ENCODE peak calls at places on chromosomes 13 and 19, in seven cellular contexts. T is vagina, L is WERI-Rb-1, D is HepG2, P is heart left ventricle, Y is colonic mucosa, J is left lung. R is an unnamed sample. For H3K9me3, the result is how much of the 10 kb centered on the place peaks cover.

GRCh38 chr13:52786747-52787146 is 47.1 kb upstream of the CNMD start:
- DNase-seq in T (no peak), L (no peak), D (no peak), P (no peak), Y (no peak), J (no peak), R (peak)

GRCh38 chr13:93225610-93226009 is 997 bp upstream of the GPC6 start:
- DNase-seq in T (no peak), L (no peak), D (no peak), P (no peak), Y (no peak), J (no peak), R (no peak)

GRCh38 chr19:43290568-43291359 is 21.4 kb upstream of the PSG9 start:
- DNase-seq in T (no peak), L (peak), D (no peak), P (no peak), Y (no peak), J (no peak), R (no peak)

GRCh38 chr13:98794498-98794897 is 42.0 kb upstream of the SLC15A1 start:
- DNase-seq in T (no peak), L (no peak), D (no peak), P (peak), Y (no peak), J (no peak), R (no peak)

GRCh38 chr13:44768775-44769578 is 192.8 kb upstream of the TSC22D1 start:
- DNase-seq in T (no peak), L (no peak), D (no peak), P (no peak), Y (no peak), J (no peak), R (no peak)

GRCh38 chr13:51729853-51730553 is 74.0 kb downstream of the DHRS12 start:
- DNase-seq in T (no peak), L (no peak), D (peak), P (no peak), Y (no peak), J (no peak), R (peak)

GRCh38 chr13:110546389-110546788 is 15.1 kb downstream of the RAB20 start:
- DNase-seq in T (no peak), L (no peak), D (no peak), P (no peak), Y (no peak), J (no peak), R (no peak)

GRCh38 chr19:48635263-48635965 is 1.8 kb downstream of the DBP start:
- DNase-seq in T (peak), L (peak), D (no peak), P (peak), Y (peak), J (peak), R (peak)

GRCh38 chr19:46776927-46777911 is 11.2 kb downstream of the SLC1A5 start:
- DNase-seq in T (no peak), L (peak), D (no peak), P (no peak), Y (no peak), J (no peak), R (no peak)

GRCh38 chr13:106570354-106570822 is 2.5 kb upstream of the ARGLU1 start:
- DNase-seq in T (no peak), L (peak), D (no peak), P (peak), Y (peak), J (peak), R (peak)

GRCh38 chr13:41059466-41059865 is 1.8 kb upstream of the WBP4 start:
- DNase-seq in T (no peak), L (no peak), D (no peak), P (no peak), Y (no peak), J (no peak), R (no peak)

GRCh38 chr13:105908581-105908980 is 626.9 kb downstream of the EFNB2 start:
- DNase-seq in T (no peak), L (no peak), D (no peak), P (no peak), Y (no peak), J (no peak), R (no peak)

GRCh38 chr19:4686700-4687099 is 16.6 kb upstream of the MYDGF start:
- DNase-seq in T (no peak), L (no peak), D (no peak), P (no peak), Y (no peak), J (no peak), R (no peak)

GRCh38 chr13:96214804-96215445 is 125.0 kb downstream of the HS6ST3 start:
- DNase-seq in T (no peak), L (no peak), D (no peak), P (no peak), Y (no peak), J (no peak), R (peak)

GRCh38 chr13:30978981-30979956 is 46.8 kb downstream of the TEX26 start:
- DNase-seq in T (no peak), L (peak), D (peak), P (no peak), Y (peak), J (no peak), R (no peak)

GRCh38 chr13:43653980-43654379 is 132.8 kb downstream of the ENOX1 start:
- DNase-seq in T (no peak), L (no peak), D (no peak), P (no peak), Y (no peak), J (no peak), R (no peak)

GRCh38 chr13:68551701-68552522 is 1321.8 kb upstream of the PCDH9 start:
- DNase-seq in T (no peak), L (no peak), D (no peak), P (no peak), Y (no peak), J (no peak), R (no peak)

GRCh38 chr19:44111910-44112463 is 1.2 kb upstream of the ZNF225 start:
- DNase-seq in T (no peak), L (peak), D (no peak), P (no peak), Y (no peak), J (no peak), R (no peak)

GRCh38 chr13:100381595-100382224 is 206.9 kb downstream of the GGACT start:
- DNase-seq in T (no peak), L (no peak), D (no peak), P (no peak), Y (no peak), J (no peak), R (peak)

GRCh38 chr19:39237200-39238184 is 7.3 kb downstream of the IFNL3 start:
- DNase-seq in T (no peak), L (peak), D (peak), P (no peak), Y (peak), J (peak), R (no peak)

GRCh38 chr19:28656644-28657043 is 556.3 kb downstream of the UQCRFS1 start:
- DNase-seq in T (no peak), L (no peak), D (no peak), P (no peak), Y (no peak), J (no peak), R (no peak)

GRCh38 chr13:75566658-75567057 is 17.1 kb downstream of the UCHL3 start:
- DNase-seq in T (no peak), L (no peak), D (peak), P (no peak), Y (no peak), J (no peak), R (no peak)

GRCh38 chr19:1574763-1575162 is 6.6 kb upstream of the MEX3D start:
- DNase-seq in T (no peak), L (no peak), D (no peak), P (no peak), Y (no peak), J (no peak), R (no peak)

GRCh38 chr13:39414339-39414738 is 188.7 kb downstream of the LHFPL6 start:
- DNase-seq in T (no peak), L (no peak), D (no peak), P (no peak), Y (no peak), J (no peak), R (no peak)

GRCh38 chr19:21751379-21751778 is 16.0 kb downstream of the ZNF100 start:
- DNase-seq in T (no peak), L (no peak), D (peak), P (no peak), Y (no peak), J (no peak), R (no peak)

GRCh38 chr13:33610471-33611015 is 207.4 kb upstream of the RFC3 start:
- DNase-seq in T (no peak), L (peak), D (peak), P (peak), Y (peak), J (no peak), R (peak)

GRCh38 chr13:35672611-35673010 is 196.1 kb upstream of the MAB21L1 start:
- DNase-seq in T (no peak), L (peak), D (no peak), P (no peak), Y (no peak), J (no peak), R (no peak)

GRCh38 chr19:35249146-35249847 is 495 bp downstream of the LSR start:
- DNase-seq in T (peak), L (peak), D (no peak), P (peak), Y (peak), J (peak), R (no peak)

GRCh38 chr13:93169980-93170379 is 56.6 kb upstream of the GPC6 start:
- DNase-seq in T (no peak), L (no peak), D (peak), P (no peak), Y (no peak), J (no peak), R (no peak)

GRCh38 chr13:46553521-46553885 is 533 bp downstream of the LRCH1 start:
- DNase-seq in T (no peak), L (no peak), D (no peak), P (peak), Y (peak), J (no peak), R (peak)

GRCh38 chr13:71625183-71625582 is 241.8 kb downstream of the DACH1 start:
- DNase-seq in T (no peak), L (no peak), D (no peak), P (no peak), Y (no peak), J (no peak), R (no peak)

GRCh38 chr13:33328691-33329090 is 43.1 kb upstream of the STARD13 start:
- DNase-seq in T (no peak), L (no peak), D (no peak), P (no peak), Y (no peak), J (no peak), R (no peak)

GRCh38 chr19:39405930-39406655 is 554 bp upstream of the ZFP36 start:
- DNase-seq in T (peak), L (peak), D (no peak), P (no peak), Y (peak), J (no peak), R (no peak)

GRCh38 chr13:50386527-50387123 is 371.4 kb downstream of the KCNRG start:
- DNase-seq in T (no peak), L (peak), D (no peak), P (no peak), Y (no peak), J (no peak), R (peak)

GRCh38 chr19:18226956-18227780 is 930 bp upstream of the PDE4C start:
- DNase-seq in T (no peak), L (no peak), D (no peak), P (no peak), Y (no peak), J (no peak), R (no peak)

GRCh38 chr19:30074741-30075460 is 132.9 kb downstream of the URI1 start:
- DNase-seq in T (no peak), L (no peak), D (no peak), P (no peak), Y (no peak), J (no peak), R (peak)

GRCh38 chr13:112601351-112601750 is 13.4 kb upstream of the TUBGCP3 start:
- DNase-seq in T (no peak), L (peak), D (no peak), P (no peak), Y (no peak), J (no peak), R (no peak)

DNA sequence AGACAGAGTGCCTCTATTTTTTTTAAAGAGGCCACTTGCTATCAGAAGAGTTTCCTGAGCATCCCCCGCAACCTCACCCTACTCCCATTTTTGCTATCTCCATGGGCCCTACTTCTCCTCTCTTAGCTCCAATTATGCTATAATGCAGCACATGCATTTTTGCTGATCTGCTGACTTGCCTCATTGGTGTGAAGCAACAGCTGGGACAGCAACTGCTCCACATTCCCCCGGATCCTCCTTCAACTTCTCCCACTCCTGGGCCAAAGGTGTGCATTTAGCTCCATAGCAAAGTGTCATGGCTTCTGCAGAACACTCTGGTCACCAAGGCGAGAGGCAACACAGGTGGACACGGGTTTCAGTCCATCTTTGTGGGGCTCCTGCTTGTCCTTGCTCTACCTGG is 56.7 kb upstream of the USP29 start:
- DNase-seq in T (no peak), L (no peak), D (no peak), P (no peak), Y (no peak), J (no peak), R (no peak)
- H3K9me3 ChIP-seq in T (under half), L (under half), D (under half), P (under half), Y (under half), J (under half), R (under half)

DNA sequence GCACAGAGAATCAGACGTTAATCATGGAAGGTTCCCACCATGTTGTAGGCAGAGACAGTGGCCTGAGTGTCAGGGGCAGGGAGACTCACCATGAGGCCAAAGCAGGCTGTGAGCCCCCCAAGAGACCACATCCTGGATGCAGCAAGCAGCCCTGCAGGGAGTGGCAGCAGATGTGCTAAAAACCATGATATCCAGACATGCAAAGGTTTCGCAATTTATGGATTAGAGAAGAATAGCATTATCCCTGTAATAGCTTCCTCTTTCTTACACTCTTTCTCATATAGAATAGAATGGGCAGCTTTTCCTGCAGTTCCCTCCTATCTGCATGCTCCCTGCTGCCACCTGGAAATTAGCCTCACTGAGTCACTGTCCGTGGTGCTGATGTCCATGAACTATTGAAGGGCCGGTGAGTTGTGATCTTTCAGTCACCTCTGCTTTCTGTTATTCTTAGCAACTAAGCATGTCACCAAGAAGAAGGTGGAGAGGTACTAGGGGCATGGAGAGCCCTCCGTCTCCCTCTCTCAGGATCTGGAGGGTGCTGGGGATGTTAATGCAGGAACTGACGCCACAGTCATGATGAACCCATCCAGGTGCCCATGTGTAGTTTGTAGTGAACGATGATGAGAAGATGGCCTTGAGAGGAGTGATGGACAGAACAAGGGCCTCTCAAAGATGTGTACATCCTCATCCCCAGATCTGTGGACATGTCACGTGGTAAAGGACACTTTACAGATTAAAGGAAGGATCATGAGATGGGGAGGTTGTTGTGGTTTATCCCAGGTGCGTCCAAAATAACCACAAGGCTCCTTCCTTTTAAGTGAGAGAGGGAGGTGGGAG is 9.9 kb downstream of the CEACAM4 start:
- DNase-seq in T (peak), L (no peak), D (peak), P (peak), Y (no peak), J (no peak), R (peak)
- H3K9me3 ChIP-seq in T (under half), L (under half), D (under half), P (under half), Y (under half), J (under half), R (under half)

DNA sequence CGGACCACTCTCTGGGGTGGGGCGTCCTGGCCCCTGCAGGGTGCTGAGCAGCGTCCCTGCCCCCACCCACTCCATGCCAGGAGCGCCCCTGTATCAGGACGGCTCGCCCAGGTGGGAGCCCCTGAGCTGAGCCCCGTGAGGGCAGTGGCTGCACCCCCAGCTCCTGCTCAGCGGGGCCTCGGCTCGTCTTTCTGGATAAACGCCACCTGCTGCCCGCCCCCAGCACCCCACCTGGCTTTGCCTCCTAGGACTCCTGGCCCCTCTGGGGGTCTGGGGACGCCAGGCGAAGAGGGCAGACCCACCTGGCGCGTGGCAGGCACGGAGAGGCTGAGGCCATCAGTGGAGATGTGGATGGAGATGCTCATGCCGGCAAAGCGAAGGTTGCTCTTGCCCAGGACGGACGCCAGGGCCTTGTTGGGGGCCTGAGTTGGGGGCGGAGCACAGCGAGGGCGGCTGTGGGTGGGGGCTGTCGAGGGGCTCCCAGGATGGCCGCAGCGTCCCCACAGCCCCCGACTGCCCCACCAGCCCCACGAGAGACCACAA is 22.3 kb downstream of the SHC2 start:
- DNase-seq in T (no peak), L (no peak), D (no peak), P (no peak), Y (no peak), J (peak), R (no peak)
- H3K9me3 ChIP-seq in T (under half), L (under half), D (under half), P (under half), Y (under half), J (under half), R (under half)

GRCh38 chr19:12526542-12526941 is 24.7 kb downstream of the ZNF564 start:
- DNase-seq in T (no peak), L (no peak), D (no peak), P (no peak), Y (no peak), J (no peak), R (no peak)
- H3K9me3 ChIP-seq in T (half or more), L (half or more), D (half or more), P (half or more), Y (under half), J (under half), R (half or more)

DNA sequence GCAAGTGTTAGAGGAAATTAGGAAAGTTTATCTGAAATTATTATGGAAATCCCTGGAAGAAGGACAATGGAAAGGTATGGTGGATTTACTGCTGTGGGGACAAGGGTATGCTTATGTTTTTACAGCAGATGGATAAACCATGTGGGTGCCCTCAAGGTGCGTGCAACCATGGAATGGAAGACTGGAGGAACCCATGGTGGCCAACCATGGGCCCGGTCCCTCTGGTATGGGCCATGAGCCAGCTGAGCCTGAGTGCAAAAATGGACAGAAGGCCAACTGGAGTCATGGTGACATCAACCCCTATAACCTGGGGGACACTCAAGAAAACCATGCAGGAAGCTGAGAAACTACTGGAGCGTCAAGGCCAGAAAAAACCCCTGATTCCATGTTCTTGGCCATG is 46.1 kb upstream of the ZNF726 start:
- DNase-seq in T (no peak), L (no peak), D (no peak), P (no peak), Y (no peak), J (no peak), R (no peak)
- H3K9me3 ChIP-seq in T (under half), L (under half), D (half or more), P (under half), Y (under half), J (under half), R (under half)

DNA sequence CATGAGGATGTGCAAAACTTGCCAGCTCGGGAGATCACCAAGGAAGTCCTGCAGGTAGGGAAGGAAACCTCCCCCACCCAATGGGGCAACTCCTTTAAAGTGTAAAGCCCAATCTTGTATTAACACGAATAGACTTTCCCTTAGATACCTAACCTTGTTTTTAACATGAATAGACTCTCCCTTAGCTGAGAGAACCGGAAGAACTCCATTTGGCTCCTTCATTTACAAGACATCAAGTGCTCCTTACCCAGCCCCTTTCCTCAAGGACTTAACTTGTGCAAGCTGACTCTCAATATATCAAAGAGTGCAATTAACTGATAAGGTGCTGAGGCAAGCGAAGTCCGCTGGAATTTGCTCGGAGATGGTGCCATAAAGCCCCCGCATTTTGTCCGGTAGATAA is 9.9 kb upstream of the ZNF90 start:
- DNase-seq in T (no peak), L (no peak), D (no peak), P (no peak), Y (no peak), J (no peak), R (no peak)
- H3K9me3 ChIP-seq in T (under half), L (under half), D (under half), P (under half), Y (under half), J (under half), R (under half)

GRCh38 chr19:41758846-41759245 is 3.5 kb downstream of the CEACAM6 start:
- DNase-seq in T (no peak), L (no peak), D (no peak), P (no peak), Y (no peak), J (no peak), R (no peak)
- H3K9me3 ChIP-seq in T (under half), L (under half), D (under half), P (under half), Y (under half), J (under half), R (under half)